ENCODE peak calls at places on chromosomes 12 and 14, in five cellular contexts. G is psoas muscle, W is astrocyte, K is MCF 10A, A is MM.1S. P is an unnamed sample.

GRCh38 chr12:108995370-108995992 is 25.4 kb downstream of the SVOP start:
- DNase-seq in A (no peak), W (no peak), G (no peak), K (no peak), P (no peak)

GRCh38 chr14:88079624-88080023 is 74.7 kb downstream of the GPR65 start:
- DNase-seq in K (no peak), G (no peak), A (no peak), W (no peak), P (no peak)

GRCh38 chr12:70845268-70845667 is 75.3 kb downstream of the PTPRR start:
- DNase-seq in W (no peak), A (no peak), K (no peak), G (no peak), P (no peak)

GRCh38 chr12:112340235-112340634 is 42.0 kb downstream of the HECTD4 start:
- DNase-seq in A (no peak), G (no peak), W (no peak), K (no peak), P (no peak)

GRCh38 chr12:117671734-117672133 is 297.1 kb downstream of the KSR2 start:
- DNase-seq in G (no peak), W (no peak), K (peak), A (no peak), P (peak)

GRCh38 chr12:85971800-85972199 is 97.7 kb downstream of the NTS start:
- DNase-seq in W (no peak), K (no peak), A (no peak), G (no peak), P (no peak)

GRCh38 chr12:128267651-128268347 is 829 bp downstream of the TMEM132C start:
- DNase-seq in G (no peak), A (no peak), K (no peak), W (no peak), P (no peak)

GRCh38 chr12:107079172-107080011 is 14.0 kb downstream of the CRY1 start:
- DNase-seq in G (no peak), A (peak), K (peak), W (peak), P (no peak)

GRCh38 chr12:66735275-66735674 is 56.4 kb upstream of the GRIP1 start:
- DNase-seq in G (no peak), A (no peak), K (no peak), W (no peak), P (no peak)

GRCh38 chr12:104220931-104221330 is 5.4 kb downstream of the TXNRD1 start:
- DNase-seq in K (no peak), A (no peak), G (no peak), W (no peak), P (no peak)

GRCh38 chr14:68250950-68251765 is 431.6 kb downstream of the RAD51B start:
- DNase-seq in A (peak), W (no peak), K (no peak), G (no peak), P (no peak)

GRCh38 chr12:93261505-93262094 is 116.1 kb upstream of the NUDT4 start:
- DNase-seq in K (peak), G (no peak), W (no peak), A (no peak), P (no peak)

GRCh38 chr14:79809849-79810612 is 401.3 kb downstream of the DIO2 start:
- DNase-seq in W (no peak), G (no peak), K (peak), A (peak), P (no peak)

GRCh38 chr12:15756822-15757221 is 32.4 kb downstream of the EPS8 start:
- DNase-seq in A (no peak), K (no peak), W (peak), G (no peak), P (peak)

GRCh38 chr14:55607386-55607785 is 27.4 kb downstream of the KTN1 start:
- DNase-seq in G (no peak), K (no peak), A (no peak), W (peak), P (no peak)

DNA sequence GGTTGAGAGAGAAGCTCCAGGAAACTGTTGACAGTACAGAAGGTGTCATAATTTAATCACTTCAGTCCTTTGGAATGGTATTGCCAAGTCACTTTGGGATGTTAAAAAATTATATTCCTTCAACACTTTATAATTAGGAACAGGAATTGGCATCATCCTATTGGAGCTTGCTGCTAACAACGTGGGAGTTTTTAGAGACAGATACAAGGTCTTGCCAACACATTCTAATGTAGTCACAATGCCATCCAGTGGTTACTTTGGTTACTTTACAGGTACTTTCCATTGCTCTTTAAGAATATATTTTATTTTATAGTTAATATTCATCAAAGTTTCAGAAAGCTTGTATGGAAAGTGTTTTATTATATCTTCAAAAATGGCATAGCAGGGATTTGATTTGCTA is 310.1 kb downstream of the SYT1 start:
- DNase-seq in K (peak), A (peak), G (no peak), W (peak), P (peak)
- TF ChIP-seq CTCF in K (peak), A (peak), G (no peak), W (peak), P (peak)

GRCh38 chr14:59918824-59919581 is 941 bp upstream of the LRRC9 start:
- DNase-seq in G (peak), W (peak), A (no peak), K (peak), P (peak)
- TF ChIP-seq CTCF in G (peak), W (peak), A (peak), K (peak), P (peak)

GRCh38 chr12:3458041-3458440 is 33.0 kb upstream of the PRMT8 start:
- DNase-seq in K (peak), A (no peak), G (no peak), W (peak), P (peak)
- TF ChIP-seq CTCF in K (no peak), A (no peak), G (no peak), W (no peak), P (no peak)

DNA sequence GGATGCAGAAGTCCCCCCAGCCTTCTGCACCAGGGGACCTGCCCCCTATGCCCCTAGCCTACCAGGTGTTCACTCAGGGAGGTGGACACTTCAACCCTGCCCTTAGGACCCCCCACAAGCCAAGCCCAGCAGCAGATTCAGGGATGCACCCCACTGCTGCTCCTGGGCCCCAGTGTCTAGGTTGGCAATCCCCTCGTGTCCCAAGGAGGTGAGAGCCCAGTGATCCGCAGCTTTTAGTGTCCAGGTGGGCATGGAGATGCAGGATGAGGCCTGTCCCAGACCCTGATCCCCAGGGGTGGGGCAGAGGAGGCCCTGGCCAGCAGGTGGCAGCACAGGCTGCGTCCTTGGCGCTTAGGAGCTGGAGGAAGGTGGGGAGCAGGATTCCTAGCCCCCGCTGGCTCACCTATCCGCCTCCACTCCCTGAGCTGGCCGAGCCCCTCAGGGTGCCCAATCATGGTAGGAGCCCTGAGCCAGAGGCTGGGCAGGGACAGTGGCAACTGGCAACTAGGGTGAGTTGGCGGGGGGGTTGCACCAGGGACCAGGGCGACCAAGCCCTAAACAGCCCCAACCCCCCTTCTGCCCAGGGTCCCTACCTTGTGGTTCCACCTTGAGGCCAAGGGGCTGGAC is 4.1 kb downstream of the CKB start:
- DNase-seq in G (peak), A (no peak), K (peak), W (no peak), P (peak)
- TF ChIP-seq CTCF in G (peak), A (peak), K (peak), W (peak), P (peak)

DNA sequence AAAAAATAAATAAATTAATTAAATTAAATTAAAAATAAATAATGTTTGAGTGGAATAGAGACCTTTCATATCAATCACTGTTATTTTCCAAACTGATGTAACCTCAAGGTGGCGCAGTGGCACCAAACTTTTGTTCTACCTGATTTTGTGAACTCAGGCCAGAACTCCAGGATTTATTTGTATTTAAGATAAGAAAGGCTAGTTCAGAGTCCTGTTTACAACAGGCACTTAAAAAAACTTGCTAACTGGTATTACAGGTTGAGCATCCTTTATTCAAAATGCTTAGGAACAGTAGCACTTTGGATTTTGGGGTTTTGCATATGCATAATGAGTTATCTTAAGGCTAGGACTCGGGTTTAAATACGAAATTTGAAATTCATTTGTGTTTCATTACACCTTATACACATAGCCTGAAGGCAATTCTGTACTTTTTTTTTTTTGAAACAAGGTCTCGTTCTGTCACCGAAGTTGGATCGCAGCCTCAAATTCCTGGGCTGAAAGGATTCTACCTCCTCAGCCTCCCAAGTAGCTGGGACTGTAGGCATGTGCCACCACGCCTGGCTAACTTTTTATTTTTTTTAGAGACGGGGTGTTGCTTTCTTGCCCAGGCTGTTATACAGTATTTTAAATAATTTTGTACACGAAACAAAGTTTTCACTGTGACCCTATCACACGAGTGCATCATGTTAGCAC is 32.4 kb downstream of the YY1 start:
- DNase-seq in W (no peak), K (peak), G (no peak), A (no peak), P (no peak)
- TF ChIP-seq CTCF in W (peak), K (peak), G (no peak), A (no peak), P (peak)